ENCODE peak calls at places on chromosomes 2 and 18, in seven cellular contexts. One of them, this sample, is unnamed.

GRCh38 chr2:188414412-188414811 is 122.7 kb downstream of the GULP1 start:
- DNase-seq in esophagus muscularis mucosa: no peak
- DNase-seq in transverse colon: no peak
- DNase-seq in stomach: no peak
- DNase-seq in SK-N-SH: no peak
- DNase-seq in sigmoid colon: no peak
- DNase-seq in A549: peak; percentile 71
- DNase-seq in this sample: no peak

GRCh38 chr2:219701847-219702634 is 74.6 kb downstream of the SLC4A3 start:
- DNase-seq in esophagus muscularis mucosa: no peak
- DNase-seq in transverse colon: no peak
- DNase-seq in stomach: peak; percentile 53
- DNase-seq in SK-N-SH: no peak
- DNase-seq in sigmoid colon: no peak
- DNase-seq in A549: no peak
- DNase-seq in this sample: peak; percentile 54

GRCh38 chr2:55384786-55385185 is 34.9 kb downstream of the CCDC88A start:
- DNase-seq in esophagus muscularis mucosa: no peak
- DNase-seq in transverse colon: no peak
- DNase-seq in stomach: no peak
- DNase-seq in SK-N-SH: no peak
- DNase-seq in sigmoid colon: no peak
- DNase-seq in A549: no peak
- DNase-seq in this sample: no peak

GRCh38 chr18:12839526-12840196 is 44.4 kb downstream of the PTPN2 start:
- DNase-seq in esophagus muscularis mucosa: no peak
- DNase-seq in transverse colon: no peak
- DNase-seq in stomach: no peak
- DNase-seq in SK-N-SH: no peak
- DNase-seq in sigmoid colon: no peak
- DNase-seq in A549: no peak
- DNase-seq in this sample: no peak

GRCh38 chr2:101986804-101987740 is 4.7 kb upstream of the IL1R2 start:
- DNase-seq in esophagus muscularis mucosa: no peak
- DNase-seq in transverse colon: peak; percentile 81
- DNase-seq in stomach: no peak
- DNase-seq in SK-N-SH: no peak
- DNase-seq in sigmoid colon: no peak
- DNase-seq in A549: no peak
- DNase-seq in this sample: no peak

GRCh38 chr2:227856697-227857096 is 14.7 kb upstream of the DAW1 start:
- DNase-seq in esophagus muscularis mucosa: no peak
- DNase-seq in transverse colon: no peak
- DNase-seq in stomach: no peak
- DNase-seq in SK-N-SH: no peak
- DNase-seq in sigmoid colon: no peak
- DNase-seq in A549: no peak
- DNase-seq in this sample: no peak

GRCh38 chr2:218807626-218808025 is 24.0 kb downstream of the PRKAG3 start:
- DNase-seq in esophagus muscularis mucosa: peak; percentile 62
- DNase-seq in transverse colon: no peak
- DNase-seq in stomach: no peak
- DNase-seq in SK-N-SH: no peak
- DNase-seq in sigmoid colon: no peak
- DNase-seq in A549: no peak
- DNase-seq in this sample: no peak

GRCh38 chr18:11520536-11520935 is 88.9 kb upstream of the SLC35G4 start:
- DNase-seq in esophagus muscularis mucosa: no peak
- DNase-seq in transverse colon: no peak
- DNase-seq in stomach: no peak
- DNase-seq in SK-N-SH: no peak
- DNase-seq in sigmoid colon: no peak
- DNase-seq in A549: no peak
- DNase-seq in this sample: no peak

GRCh38 chr18:67007085-67007484 is 403.2 kb upstream of the CDH19 start:
- DNase-seq in esophagus muscularis mucosa: no peak
- DNase-seq in transverse colon: no peak
- DNase-seq in stomach: no peak
- DNase-seq in SK-N-SH: no peak
- DNase-seq in sigmoid colon: no peak
- DNase-seq in A549: no peak
- DNase-seq in this sample: no peak

GRCh38 chr2:75932996-75933395 is 222.3 kb upstream of the GCFC2 start:
- DNase-seq in esophagus muscularis mucosa: no peak
- DNase-seq in transverse colon: no peak
- DNase-seq in stomach: no peak
- DNase-seq in SK-N-SH: no peak
- DNase-seq in sigmoid colon: no peak
- DNase-seq in A549: no peak
- DNase-seq in this sample: no peak

GRCh38 chr2:181419124-181419855 is 37.9 kb upstream of the ITGA4 start:
- DNase-seq in esophagus muscularis mucosa: no peak
- DNase-seq in transverse colon: no peak
- DNase-seq in stomach: no peak
- DNase-seq in SK-N-SH: no peak
- DNase-seq in sigmoid colon: no peak
- DNase-seq in A549: no peak
- DNase-seq in this sample: no peak

GRCh38 chr2:207166349-207167128 is 791 bp upstream of the KLF7 start:
- DNase-seq in esophagus muscularis mucosa: peak; percentile 95
- DNase-seq in transverse colon: peak; percentile 69
- DNase-seq in stomach: peak; percentile 80
- DNase-seq in SK-N-SH: peak; percentile 88
- DNase-seq in sigmoid colon: peak; percentile 91
- DNase-seq in A549: peak; percentile 83
- DNase-seq in this sample: peak; percentile 75

GRCh38 chr18:58896268-58896667 is 31.6 kb downstream of the ZNF532 start:
- DNase-seq in esophagus muscularis mucosa: no peak
- DNase-seq in transverse colon: peak; percentile 24
- DNase-seq in stomach: no peak
- DNase-seq in SK-N-SH: no peak
- DNase-seq in sigmoid colon: no peak
- DNase-seq in A549: no peak
- DNase-seq in this sample: no peak

GRCh38 chr18:49055787-49056186 is 105.0 kb upstream of the SMAD7 start:
- DNase-seq in esophagus muscularis mucosa: no peak
- DNase-seq in transverse colon: peak; percentile 69
- DNase-seq in stomach: peak; percentile 47
- DNase-seq in SK-N-SH: no peak
- DNase-seq in sigmoid colon: peak; percentile 93
- DNase-seq in A549: no peak
- DNase-seq in this sample: peak; percentile 48

GRCh38 chr2:101299601-101300000 is 8.9 kb downstream of the RNF149 start:
- DNase-seq in esophagus muscularis mucosa: no peak
- DNase-seq in transverse colon: no peak
- DNase-seq in stomach: no peak
- DNase-seq in SK-N-SH: no peak
- DNase-seq in sigmoid colon: no peak
- DNase-seq in A549: no peak
- DNase-seq in this sample: no peak

GRCh38 chr2:241538838-241539615 is 19.5 kb upstream of the BOK start:
- DNase-seq in esophagus muscularis mucosa: no peak
- DNase-seq in transverse colon: no peak
- DNase-seq in stomach: no peak
- DNase-seq in SK-N-SH: no peak
- DNase-seq in sigmoid colon: no peak
- DNase-seq in A549: no peak
- DNase-seq in this sample: no peak

GRCh38 chr2:183487316-183487715 is 363.1 kb downstream of the NUP35 start:
- DNase-seq in esophagus muscularis mucosa: no peak
- DNase-seq in transverse colon: no peak
- DNase-seq in stomach: no peak
- DNase-seq in SK-N-SH: no peak
- DNase-seq in sigmoid colon: no peak
- DNase-seq in A549: no peak
- DNase-seq in this sample: no peak

GRCh38 chr2:239910851-239911629 is 114.1 kb downstream of the NDUFA10 start:
- DNase-seq in esophagus muscularis mucosa: peak; percentile 92
- DNase-seq in transverse colon: no peak
- DNase-seq in stomach: no peak
- DNase-seq in SK-N-SH: no peak
- DNase-seq in sigmoid colon: no peak
- DNase-seq in A549: no peak
- DNase-seq in this sample: no peak
- H3K4me1 ChIP-seq in esophagus muscularis mucosa: no peaks in the 10 kb centered on the region
- H3K4me1 ChIP-seq in transverse colon: peaks cover 11% of the 10 kb centered on the region
- H3K4me1 ChIP-seq in stomach: peaks cover 16% of the 10 kb centered on the region
- H3K4me1 ChIP-seq in SK-N-SH: no peaks in the 10 kb centered on the region
- H3K4me1 ChIP-seq in sigmoid colon: no peaks in the 10 kb centered on the region
- H3K4me1 ChIP-seq in A549: peaks cover 7% of the 10 kb centered on the region
- H3K4me1 ChIP-seq in this sample: no peaks in the 10 kb centered on the region

DNA sequence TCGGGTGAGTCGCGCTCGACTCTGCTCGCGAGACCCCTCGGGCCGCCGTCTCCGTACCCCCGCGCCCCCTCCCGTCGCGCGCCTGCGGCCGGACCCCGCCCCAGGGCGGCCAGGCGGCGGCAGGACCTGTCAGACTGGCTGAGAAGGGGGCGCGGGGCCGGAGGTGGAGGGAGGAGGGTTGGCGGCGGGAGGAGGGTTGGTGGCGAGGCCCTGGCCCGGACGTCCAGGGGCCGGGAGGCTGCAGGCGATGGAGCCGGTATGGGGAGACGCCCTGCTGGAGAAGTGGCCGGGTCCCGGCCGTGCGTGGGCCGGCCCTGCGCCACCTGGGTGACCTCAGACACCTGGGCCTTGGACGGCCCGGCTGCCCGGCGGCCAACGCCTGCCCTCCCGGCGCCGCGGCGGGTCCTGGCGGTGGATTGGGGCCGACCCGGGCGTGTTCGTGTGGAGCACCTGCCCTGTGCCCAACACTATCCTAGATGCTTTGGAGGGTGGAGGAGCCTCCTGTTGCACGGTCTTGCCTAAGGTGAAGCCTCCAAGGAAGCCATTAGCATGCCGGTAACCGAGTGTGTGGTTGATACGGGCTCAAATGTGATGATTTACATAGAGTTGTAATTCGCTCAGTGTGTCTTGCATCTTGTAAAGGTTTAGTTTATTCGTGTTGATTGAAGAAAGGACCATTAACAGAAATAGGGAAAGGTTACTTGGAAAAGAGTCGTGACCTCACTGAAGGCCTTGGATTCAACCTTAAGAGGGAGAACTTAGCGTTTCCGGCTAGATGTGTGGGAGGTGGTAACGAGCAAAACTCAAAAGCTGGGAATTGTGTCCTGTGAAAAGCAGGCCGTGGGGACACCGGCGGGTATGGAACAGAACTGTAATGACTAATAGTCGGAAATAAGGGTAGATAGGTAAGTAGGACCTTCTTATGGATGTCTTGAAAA is 570 bp downstream of the MYL12B start:
- DNase-seq in esophagus muscularis mucosa: no peak
- DNase-seq in transverse colon: no peak
- DNase-seq in stomach: no peak
- DNase-seq in SK-N-SH: no peak
- DNase-seq in sigmoid colon: no peak
- DNase-seq in A549: peak; percentile 42
- DNase-seq in this sample: no peak
- TF ChIP-seq EP300 in esophagus muscularis mucosa: no peak
- TF ChIP-seq EP300 in transverse colon: no peak
- TF ChIP-seq EP300 in stomach: no peak
- TF ChIP-seq EP300 in SK-N-SH: no peak
- TF ChIP-seq EP300 in sigmoid colon: no peak
- TF ChIP-seq EP300 in A549: no peak
- TF ChIP-seq EP300 in this sample: no peak

DNA sequence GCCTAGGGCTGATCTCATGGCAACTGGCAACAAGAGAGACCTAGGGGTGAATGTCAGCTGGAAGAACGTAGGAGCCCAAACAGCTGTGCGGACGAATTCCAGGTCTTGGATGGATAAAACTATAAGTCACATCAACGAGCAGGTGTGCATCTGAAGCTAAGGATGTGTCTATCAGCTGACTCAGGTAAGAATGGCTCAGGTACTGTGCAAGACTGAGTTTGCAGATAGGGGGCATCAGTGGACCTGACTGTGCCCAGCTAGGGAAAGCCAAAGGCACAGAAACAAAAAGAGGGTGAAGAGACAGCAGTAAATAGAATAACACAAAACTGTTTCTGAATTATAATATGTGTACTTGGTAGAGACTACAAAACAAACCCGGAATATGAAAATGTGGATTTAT is 357.3 kb downstream of the ZEB2 start:
- DNase-seq in esophagus muscularis mucosa: no peak
- DNase-seq in transverse colon: peak; percentile 25
- DNase-seq in stomach: peak; percentile 28
- DNase-seq in SK-N-SH: no peak
- DNase-seq in sigmoid colon: no peak
- DNase-seq in A549: peak; percentile 35
- DNase-seq in this sample: no peak
- TF ChIP-seq CTCF in esophagus muscularis mucosa: no peak
- TF ChIP-seq CTCF in transverse colon: peak; percentile 44
- TF ChIP-seq CTCF in stomach: peak; percentile 21
- TF ChIP-seq CTCF in SK-N-SH: no peak
- TF ChIP-seq CTCF in sigmoid colon: no peak
- TF ChIP-seq CTCF in A549: peak; percentile 44
- TF ChIP-seq CTCF in this sample: no peak

DNA sequence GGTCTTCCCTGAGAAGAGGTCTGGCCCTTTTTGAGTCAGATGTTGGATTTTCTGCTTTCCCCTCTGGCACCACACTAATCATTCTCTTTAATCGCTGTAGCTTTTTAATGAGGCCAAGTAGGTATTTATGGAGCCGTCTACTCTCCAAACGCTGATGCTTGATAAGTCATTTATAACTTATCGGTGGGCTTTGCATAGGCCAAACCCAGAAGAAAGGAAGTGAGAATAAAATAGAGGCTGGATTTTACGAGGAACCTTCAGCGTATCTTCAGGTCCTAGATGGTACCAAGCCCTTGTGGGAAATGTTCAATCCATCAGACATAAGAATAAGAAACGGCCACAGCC is 142.5 kb upstream of the CTAGE1 start:
- DNase-seq in esophagus muscularis mucosa: no peak
- DNase-seq in transverse colon: no peak
- DNase-seq in stomach: no peak
- DNase-seq in SK-N-SH: no peak
- DNase-seq in sigmoid colon: no peak
- DNase-seq in A549: no peak
- DNase-seq in this sample: no peak
- H3K4me1 ChIP-seq in esophagus muscularis mucosa: peaks cover 5% of the 10 kb centered on the region
- H3K4me1 ChIP-seq in transverse colon: peaks cover 14% of the 10 kb centered on the region
- H3K4me1 ChIP-seq in stomach: peaks cover 27% of the 10 kb centered on the region
- H3K4me1 ChIP-seq in SK-N-SH: peaks cover 6% of the 10 kb centered on the region
- H3K4me1 ChIP-seq in sigmoid colon: no peaks in the 10 kb centered on the region
- H3K4me1 ChIP-seq in A549: peaks cover 36% of the 10 kb centered on the region
- H3K4me1 ChIP-seq in this sample: peaks cover 1% of the 10 kb centered on the region

GRCh38 chr2:215624423-215624829 is 188.6 kb upstream of the FN1 start:
- DNase-seq in esophagus muscularis mucosa: no peak
- DNase-seq in transverse colon: peak; percentile 29
- DNase-seq in stomach: no peak
- DNase-seq in SK-N-SH: no peak
- DNase-seq in sigmoid colon: peak; percentile 92
- DNase-seq in A549: peak; percentile 56
- DNase-seq in this sample: no peak
- TF ChIP-seq EP300 in esophagus muscularis mucosa: peak; percentile 95
- TF ChIP-seq EP300 in transverse colon: peak; percentile 95
- TF ChIP-seq EP300 in stomach: peak; percentile 88
- TF ChIP-seq EP300 in SK-N-SH: no peak
- TF ChIP-seq EP300 in sigmoid colon: peak; percentile 99
- TF ChIP-seq EP300 in A549: no peak
- TF ChIP-seq EP300 in this sample: no peak